ENCODE peak calls at places on chromosomes 6 and 20, in seven cellular contexts. V, I, L, T, E, G and Y are unnamed samples. For H3K4me1 and H3K9me3, the result is how much of the 10 kb centered on the place peaks cover.

GRCh38 chr6:150297327-150298028 is 71.3 kb upstream of the IYD start:
- DNase-seq in V (peak), I (no peak), L (no peak), T (no peak), E (no peak), G (no peak), Y (no peak)

GRCh38 chr6:134516582-134516981 is 198.7 kb upstream of the SGK1 start:
- DNase-seq in V (no peak), I (no peak), L (no peak), T (no peak), E (no peak), G (no peak), Y (no peak)

GRCh38 chr6:56021943-56022342 is 146.6 kb upstream of the BMP5 start:
- DNase-seq in V (no peak), I (no peak), L (no peak), T (no peak), E (no peak), G (no peak), Y (no peak)

GRCh38 chr6:88725111-88725711 is 238.2 kb downstream of the RNGTT start:
- DNase-seq in V (no peak), I (peak), L (no peak), T (no peak), E (no peak), G (no peak), Y (no peak)

GRCh38 chr6:106997392-106998257 is 23.1 kb upstream of the CD24 start:
- DNase-seq in V (no peak), I (no peak), L (peak), T (no peak), E (peak), G (peak), Y (no peak)

GRCh38 chr6:13331516-13332348 is 3.4 kb upstream of the TBC1D7 start:
- DNase-seq in V (no peak), I (no peak), L (no peak), T (no peak), E (no peak), G (no peak), Y (no peak)

GRCh38 chr6:6545616-6546317 is 42.8 kb upstream of the LY86 start:
- DNase-seq in V (no peak), I (no peak), L (no peak), T (no peak), E (no peak), G (no peak), Y (no peak)

GRCh38 chr6:35208419-35208818 is 5.3 kb upstream of the SCUBE3 start:
- DNase-seq in V (no peak), I (no peak), L (no peak), T (no peak), E (no peak), G (no peak), Y (no peak)

GRCh38 chr20:1802385-1803215 is 92.6 kb upstream of the SIRPA start:
- DNase-seq in V (no peak), I (peak), L (peak), T (peak), E (peak), G (peak), Y (peak)

GRCh38 chr6:145051661-145052060 is 683.7 kb downstream of the EPM2A start:
- DNase-seq in V (no peak), I (no peak), L (no peak), T (no peak), E (no peak), G (no peak), Y (no peak)

GRCh38 chr6:28747631-28748157 is 176.1 kb downstream of the TRIM27 start:
- DNase-seq in V (no peak), I (no peak), L (no peak), T (no peak), E (no peak), G (no peak), Y (no peak)

GRCh38 chr6:17867880-17868279 is 119.6 kb downstream of the KIF13A start:
- DNase-seq in V (no peak), I (no peak), L (no peak), T (no peak), E (no peak), G (no peak), Y (no peak)

GRCh38 chr6:34656378-34657036 is 40.1 kb downstream of the ILRUN start:
- DNase-seq in V (no peak), I (no peak), L (no peak), T (no peak), E (no peak), G (no peak), Y (no peak)

GRCh38 chr6:149508485-149508884 is 23.7 kb upstream of the ZC3H12D start:
- DNase-seq in V (no peak), I (no peak), L (no peak), T (no peak), E (no peak), G (no peak), Y (no peak)

GRCh38 chr6:80425089-80425823 is 318.8 kb downstream of the BCKDHB start:
- DNase-seq in V (no peak), I (no peak), L (no peak), T (no peak), E (no peak), G (no peak), Y (no peak)

GRCh38 chr6:46234156-46234556 is 63.4 kb upstream of the ENPP5 start:
- DNase-seq in V (no peak), I (no peak), L (no peak), T (no peak), E (no peak), G (no peak), Y (peak)

GRCh38 chr6:131979515-131980337 is 28.6 kb upstream of the CCN2 start:
- DNase-seq in V (no peak), I (no peak), L (no peak), T (no peak), E (no peak), G (no peak), Y (no peak)

GRCh38 chr6:169669889-169670288 is 31.9 kb downstream of the WDR27 start:
- DNase-seq in V (no peak), I (no peak), L (no peak), T (no peak), E (no peak), G (no peak), Y (peak)

GRCh38 chr6:159501558-159501957 is 191.5 kb downstream of the SOD2 start:
- DNase-seq in V (no peak), I (no peak), L (no peak), T (no peak), E (no peak), G (no peak), Y (no peak)

GRCh38 chr20:35511814-35512420 is 17.5 kb downstream of the C20orf173 start:
- DNase-seq in V (no peak), I (no peak), L (peak), T (no peak), E (no peak), G (peak), Y (no peak)

GRCh38 chr6:73032586-73032985 is 192.7 kb downstream of the KHDC1L start:
- DNase-seq in V (no peak), I (no peak), L (no peak), T (no peak), E (no peak), G (no peak), Y (no peak)

GRCh38 chr6:129623008-129623732 is 86.8 kb downstream of the ARHGAP18 start:
- DNase-seq in V (no peak), I (no peak), L (no peak), T (no peak), E (no peak), G (no peak), Y (no peak)

GRCh38 chr6:135182993-135183531 is 2.0 kb downstream of the MYB start:
- DNase-seq in V (no peak), I (no peak), L (peak), T (peak), E (peak), G (no peak), Y (no peak)

GRCh38 chr6:157714153-157714490 is 108.9 kb upstream of the SNX9 start:
- DNase-seq in V (no peak), I (no peak), L (no peak), T (no peak), E (no peak), G (no peak), Y (no peak)

GRCh38 chr6:142903806-142904205 is 41.2 kb downstream of the HIVEP2 start:
- DNase-seq in V (no peak), I (no peak), L (no peak), T (no peak), E (no peak), G (no peak), Y (no peak)

GRCh38 chr6:37366910-37367309 is 13.1 kb downstream of the RNF8 start:
- DNase-seq in V (no peak), I (no peak), L (no peak), T (no peak), E (no peak), G (no peak), Y (no peak)

GRCh38 chr6:55980627-55981211 is 105.3 kb upstream of the BMP5 start:
- DNase-seq in V (no peak), I (no peak), L (peak), T (no peak), E (no peak), G (peak), Y (no peak)

GRCh38 chr6:129447166-129447565 is 262.8 kb downstream of the ARHGAP18 start:
- DNase-seq in V (no peak), I (no peak), L (no peak), T (no peak), E (no peak), G (no peak), Y (no peak)

GRCh38 chr6:158769228-158769627 is 49.9 kb downstream of the EZR start:
- DNase-seq in V (no peak), I (no peak), L (no peak), T (no peak), E (no peak), G (no peak), Y (no peak)

DNA sequence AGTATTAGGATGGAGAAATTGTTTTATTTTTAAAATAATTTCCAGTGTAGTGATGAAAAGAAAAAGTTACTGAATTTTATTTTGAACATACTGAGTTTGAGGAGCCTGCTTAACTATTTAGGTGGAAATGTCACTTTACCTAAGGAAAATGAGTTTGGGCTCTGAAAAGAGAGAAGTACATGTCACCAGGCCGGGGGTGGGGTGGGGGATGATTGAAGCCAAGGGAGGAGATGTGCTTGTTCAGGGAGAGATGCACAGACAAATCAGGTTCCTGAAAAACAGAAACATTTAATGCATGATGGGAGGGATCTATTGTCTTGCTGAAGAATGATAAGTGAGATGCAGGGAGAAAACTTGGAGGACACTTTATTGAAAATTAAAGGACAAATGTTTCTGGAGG is 71.3 kb downstream of the PLCB1 start:
- DNase-seq in V (no peak), I (no peak), L (no peak), T (no peak), E (no peak), G (no peak), Y (no peak)
- H3K4me1 ChIP-seq in V (under half), I (under half), L (under half), T (under half), E (under half), G (under half), Y (under half)

DNA sequence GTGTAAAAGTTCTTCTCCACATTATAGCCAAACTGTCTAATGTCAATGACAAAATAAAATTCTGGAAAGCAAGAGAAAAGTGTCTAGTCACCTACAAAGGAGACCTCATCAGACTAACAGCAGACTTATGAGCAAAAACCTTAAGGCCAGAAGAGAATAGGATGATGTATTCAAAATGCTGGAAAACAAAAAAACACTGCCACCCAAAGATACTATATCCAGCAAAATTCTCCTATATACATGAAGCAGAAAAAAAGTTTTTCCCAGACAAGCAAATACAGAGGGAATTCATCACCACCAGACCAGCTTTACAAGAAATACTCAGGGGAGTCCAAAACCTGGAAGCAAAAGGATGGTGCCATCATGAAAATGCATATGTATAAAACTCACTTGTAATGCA is 755.6 kb upstream of the CITED2 start:
- DNase-seq in V (no peak), I (no peak), L (no peak), T (no peak), E (no peak), G (no peak), Y (no peak)
- H3K9me3 ChIP-seq in V (under half), I (under half), L (under half), T (under half), E (under half), G (under half), Y (under half)

DNA sequence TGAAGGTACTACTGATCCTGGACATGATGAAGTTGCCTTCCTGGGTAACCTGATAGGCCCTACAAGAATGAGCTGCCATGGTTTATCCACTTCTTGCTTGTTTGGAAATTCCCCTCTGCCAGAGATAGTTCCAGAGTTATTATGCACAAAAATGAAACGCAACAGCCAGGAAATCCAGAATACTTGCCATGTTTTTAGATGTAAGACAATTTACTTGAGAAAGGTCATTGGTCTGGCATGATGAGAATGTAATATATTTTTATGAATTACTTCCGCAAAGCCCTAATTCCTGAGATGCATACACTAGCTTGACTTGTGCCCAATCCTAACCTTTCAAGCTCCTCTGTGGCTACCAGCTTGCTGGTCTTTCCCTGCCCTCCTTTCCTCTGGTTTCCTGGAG is 27.9 kb upstream of the NT5E start:
- DNase-seq in V (no peak), I (no peak), L (no peak), T (no peak), E (no peak), G (no peak), Y (no peak)
- H3K4me1 ChIP-seq in V (under half), I (under half), L (under half), T (under half), E (under half), G (under half), Y (under half)

GRCh38 chr6:104201557-104201956 is 658.2 kb downstream of the HACE1 start:
- DNase-seq in V (no peak), I (no peak), L (no peak), T (no peak), E (no peak), G (no peak), Y (no peak)
- H3K9me3 ChIP-seq in V (under half), I (under half), L (under half), T (under half), E (under half), G (under half), Y (under half)

GRCh38 chr20:56412949-56413348 is 889 bp downstream of the CASS4 start:
- DNase-seq in V (no peak), I (no peak), L (no peak), T (no peak), E (no peak), G (no peak), Y (no peak)

GRCh38 chr20:56411759-56412472 is at the start of gene CASS4:
- DNase-seq in V (no peak), I (no peak), L (no peak), T (no peak), E (no peak), G (no peak), Y (no peak)

GRCh38 chr20:56412473-56412790 is 372 bp downstream of the CASS4 start:
- DNase-seq in V (no peak), I (no peak), L (no peak), T (no peak), E (no peak), G (no peak), Y (no peak)

GRCh38 chr20:56409521-56409920 is 2.5 kb upstream of the CASS4 start:
- DNase-seq in V (no peak), I (no peak), L (no peak), T (no peak), E (no peak), G (no peak), Y (no peak)

GRCh38 chr20:56409946-56410345 is 2.1 kb upstream of the CASS4 start:
- DNase-seq in V (no peak), I (no peak), L (no peak), T (no peak), E (no peak), G (no peak), Y (no peak)
- H3K4me1 ChIP-seq in V (under half), I (under half), L (under half), T (under half), E (half or more), G (under half), Y (under half)

GRCh38 chr6:42225043-42225368 is 7.3 kb upstream of the MRPS10 start:
- DNase-seq in V (no peak), I (no peak), L (no peak), T (no peak), E (no peak), G (no peak), Y (no peak)
- H3K9me3 ChIP-seq in V (under half), I (under half), L (under half), T (under half), E (under half), G (under half), Y (under half)

GRCh38 chr20:45999908-46000570 is 8.7 kb upstream of the MMP9 start:
- DNase-seq in V (no peak), I (no peak), L (no peak), T (no peak), E (no peak), G (no peak), Y (no peak)

GRCh38 chr20:46001498-46001897 is 7.2 kb upstream of the MMP9 start:
- DNase-seq in V (no peak), I (no peak), L (no peak), T (no peak), E (no peak), G (no peak), Y (no peak)

GRCh38 chr20:46002008-46002407 is 6.7 kb upstream of the MMP9 start:
- DNase-seq in V (no peak), I (no peak), L (no peak), T (no peak), E (no peak), G (no peak), Y (no peak)

GRCh38 chr20:45998761-45999160 is 9.9 kb upstream of the MMP9 start:
- DNase-seq in V (no peak), I (no peak), L (no peak), T (peak), E (peak), G (no peak), Y (no peak)

GRCh38 chr20:46000571-46001145 is 8.1 kb upstream of the MMP9 start:
- DNase-seq in V (no peak), I (no peak), L (no peak), T (no peak), E (no peak), G (no peak), Y (no peak)
- H3K4me1 ChIP-seq in V (under half), I (under half), L (under half), T (under half), E (half or more), G (under half), Y (under half)

GRCh38 chr6:40815731-40816130 is 223.3 kb downstream of the UNC5CL start:
- DNase-seq in V (no peak), I (no peak), L (no peak), T (no peak), E (no peak), G (no peak), Y (no peak)
- H3K9me3 ChIP-seq in V (under half), I (under half), L (under half), T (under half), E (under half), G (under half), Y (under half)

GRCh38 chr20:62622877-62623487 is 19.3 kb upstream of the SLCO4A1 start:
- DNase-seq in V (no peak), I (no peak), L (no peak), T (no peak), E (peak), G (no peak), Y (no peak)
- H3K4me1 ChIP-seq in V (under half), I (under half), L (under half), T (under half), E (half or more), G (under half), Y (under half)

GRCh38 chr20:61994546-61994945 is 71.1 kb downstream of the TAF4 start:
- DNase-seq in V (no peak), I (no peak), L (no peak), T (no peak), E (no peak), G (no peak), Y (no peak)
- H3K9me3 ChIP-seq in V (under half), I (under half), L (under half), T (under half), E (under half), G (under half), Y (under half)